ENCODE peak calls at places on chromosomes 11 and 22, in seven cellular contexts. N is activated CD4-positive, CD25-positive, alpha-beta regulatory T cell treated with anti-CD3 and anti-CD28 coated beads, Interleukin-2, amount 50 U/mL, for 72 hours; L is brain microvascular endothelial cell; T is HFF-Myc; J is germinal center; I is GF-D8; D is endothelial cell. P is an unnamed sample.

GRCh38 chr11:75389276-75389605 is 10.1 kb upstream of the RPS3 start:
- DNase-seq in N (no peak), L (no peak), T (no peak), J (no peak), I (no peak), D (no peak), P (no peak)

GRCh38 chr22:30390974-30391691 is 3.9 kb upstream of the RNF215 start:
- DNase-seq in N (peak), L (peak), T (peak), J (peak), I (peak), D (peak), P (peak)

GRCh38 chr11:61797263-61797944 is 4.7 kb downstream of the FEN1 start:
- DNase-seq in N (peak), L (peak), T (peak), J (peak), I (peak), D (peak), P (peak)

GRCh38 chr11:39664023-39664422 is 1795.4 kb downstream of the LRRC4C start:
- DNase-seq in N (no peak), L (no peak), T (no peak), J (no peak), I (no peak), D (no peak), P (no peak)

GRCh38 chr22:27480487-27480886 is 321.1 kb downstream of the MN1 start:
- DNase-seq in N (no peak), L (no peak), T (no peak), J (no peak), I (no peak), D (no peak), P (no peak)

GRCh38 chr11:106415510-106415909 is 338.0 kb downstream of the AASDHPPT start:
- DNase-seq in N (no peak), L (no peak), T (no peak), J (no peak), I (no peak), D (no peak), P (no peak)

GRCh38 chr22:31923166-31923565 is 21.2 kb upstream of the YWHAH start:
- DNase-seq in N (no peak), L (no peak), T (no peak), J (no peak), I (peak), D (no peak), P (no peak)

GRCh38 chr22:41401781-41402648 is 20.3 kb downstream of the TEF start:
- DNase-seq in N (no peak), L (peak), T (peak), J (no peak), I (no peak), D (no peak), P (no peak)

GRCh38 chr11:70048279-70049024 is 29.7 kb upstream of the ANO1 start:
- DNase-seq in N (no peak), L (no peak), T (no peak), J (no peak), I (no peak), D (peak), P (no peak)

GRCh38 chr11:46010100-46010499 is 87.6 kb downstream of the LARGE2 start:
- DNase-seq in N (no peak), L (no peak), T (no peak), J (no peak), I (no peak), D (no peak), P (no peak)

GRCh38 chr11:94897330-94897768 is 76.0 kb downstream of the CWC15 start:
- DNase-seq in N (no peak), L (peak), T (peak), J (peak), I (no peak), D (peak), P (no peak)

GRCh38 chr22:30890689-30891442 is 77.7 kb downstream of the MORC2 start:
- DNase-seq in N (peak), L (peak), T (peak), J (peak), I (no peak), D (peak), P (no peak)

GRCh38 chr22:19044381-19044780 is 77.8 kb downstream of the DGCR2 start:
- DNase-seq in N (no peak), L (no peak), T (no peak), J (no peak), I (no peak), D (no peak), P (no peak)

GRCh38 chr11:33419956-33420355 is 162.8 kb downstream of the HIPK3 start:
- DNase-seq in N (no peak), L (no peak), T (no peak), J (no peak), I (no peak), D (no peak), P (no peak)

GRCh38 chr11:131681875-131682274 is 311.5 kb downstream of the NTM start:
- DNase-seq in N (no peak), L (no peak), T (no peak), J (no peak), I (no peak), D (no peak), P (no peak)

GRCh38 chr11:96073536-96073935 is 149.6 kb upstream of the MTMR2 start:
- DNase-seq in N (no peak), L (no peak), T (no peak), J (no peak), I (no peak), D (no peak), P (no peak)

GRCh38 chr22:40826984-40827741 is 8.0 kb upstream of the SLC25A17 start:
- DNase-seq in N (no peak), L (no peak), T (no peak), J (no peak), I (no peak), D (no peak), P (no peak)

GRCh38 chr11:60625262-60625661 is 74.2 kb upstream of the MS4A8 start:
- DNase-seq in N (no peak), L (peak), T (peak), J (no peak), I (no peak), D (no peak), P (no peak)

GRCh38 chr22:27578937-27579617 is 222.5 kb downstream of the MN1 start:
- DNase-seq in N (no peak), L (no peak), T (no peak), J (no peak), I (no peak), D (no peak), P (no peak)

GRCh38 chr22:24040946-24041345 is 29.8 kb downstream of the CABIN1 start:
- DNase-seq in N (no peak), L (no peak), T (no peak), J (no peak), I (no peak), D (no peak), P (no peak)

GRCh38 chr11:11535611-11536010 is 86.2 kb downstream of the GALNT18 start:
- DNase-seq in N (no peak), L (no peak), T (no peak), J (no peak), I (no peak), D (peak), P (no peak)

GRCh38 chr11:119470316-119471266 is 47.6 kb upstream of the THY1 start:
- DNase-seq in N (no peak), L (peak), T (peak), J (no peak), I (no peak), D (no peak), P (no peak)

GRCh38 chr11:128716661-128717210 is 22.9 kb downstream of the FLI1 start:
- DNase-seq in N (no peak), L (peak), T (no peak), J (no peak), I (peak), D (no peak), P (no peak)

GRCh38 chr11:29435421-29435820 is 581.4 kb downstream of the KCNA4 start:
- DNase-seq in N (no peak), L (peak), T (no peak), J (no peak), I (no peak), D (no peak), P (no peak)

GRCh38 chr11:3903207-3903896 is 47.9 kb downstream of the STIM1 start:
- DNase-seq in N (no peak), L (no peak), T (no peak), J (peak), I (no peak), D (no peak), P (no peak)

GRCh38 chr11:1827095-1827797 is 7.5 kb upstream of the SYT8 start:
- DNase-seq in N (no peak), L (peak), T (no peak), J (no peak), I (no peak), D (no peak), P (no peak)

GRCh38 chr11:134658481-134659080 is 246.5 kb upstream of the B3GAT1 start:
- DNase-seq in N (no peak), L (no peak), T (no peak), J (no peak), I (no peak), D (no peak), P (no peak)

GRCh38 chr11:6505577-6506240 is 8.6 kb downstream of the DNHD1 start:
- DNase-seq in N (no peak), L (peak), T (peak), J (peak), I (no peak), D (peak), P (no peak)

GRCh38 chr11:133681901-133682300 is 149.6 kb upstream of the OPCML start:
- DNase-seq in N (no peak), L (no peak), T (no peak), J (no peak), I (no peak), D (peak), P (no peak)

GRCh38 chr11:72349616-72350218 is 84.6 kb downstream of the CLPB start:
- DNase-seq in N (no peak), L (no peak), T (no peak), J (no peak), I (no peak), D (no peak), P (no peak)

GRCh38 chr11:24760681-24761080 is 263.8 kb downstream of the LUZP2 start:
- DNase-seq in N (no peak), L (no peak), T (no peak), J (no peak), I (no peak), D (no peak), P (no peak)

GRCh38 chr11:6572215-6572614 is 31.2 kb downstream of the RRP8 start:
- DNase-seq in N (no peak), L (peak), T (peak), J (no peak), I (no peak), D (no peak), P (no peak)

P was measured in stimulated activated effector memory CD8-positive, alpha-beta T cell treated with anti-CD3 and anti-CD28 coated beads, Interleukin-12 subunit alpha, Interleukin-12 subunit beta, amount 100 ng/mL, for 72 hours.